ENCODE peak calls at places on chromosomes 12 and 14, in ten cellular contexts. One of them, this sample, is unnamed. For H3K27me3, the result is how much of the 10 kb centered on the place peaks cover.

GRCh38 chr12:15526033-15526432 is 203.7 kb downstream of the PTPRO start:
- DNase-seq in adrenal gland: no peak
- DNase-seq in upper lobe of left lung: no peak
- DNase-seq in neural progenitor cell: no peak
- DNase-seq in dorsolateral prefrontal cortex: no peak
- DNase-seq in transverse colon: no peak
- DNase-seq in gastrocnemius medialis: no peak
- DNase-seq in left ventricle myocardium inferior: no peak
- DNase-seq in HepG2: no peak
- DNase-seq in astrocyte: no peak
- DNase-seq in this sample: no peak

GRCh38 chr14:35044939-35045797 is 904 bp upstream of the FAM177A1 start:
- DNase-seq in adrenal gland: no peak
- DNase-seq in upper lobe of left lung: no peak
- DNase-seq in neural progenitor cell: no peak
- DNase-seq in dorsolateral prefrontal cortex: no peak
- DNase-seq in transverse colon: no peak
- DNase-seq in gastrocnemius medialis: no peak
- DNase-seq in left ventricle myocardium inferior: no peak
- DNase-seq in HepG2: no peak
- DNase-seq in astrocyte: peak
- DNase-seq in this sample: no peak

GRCh38 chr14:75299064-75299463 is 20.4 kb downstream of the FOS start:
- DNase-seq in adrenal gland: peak
- DNase-seq in upper lobe of left lung: no peak
- DNase-seq in neural progenitor cell: no peak
- DNase-seq in dorsolateral prefrontal cortex: no peak
- DNase-seq in transverse colon: peak
- DNase-seq in gastrocnemius medialis: no peak
- DNase-seq in left ventricle myocardium inferior: no peak
- DNase-seq in HepG2: no peak
- DNase-seq in astrocyte: no peak
- DNase-seq in this sample: no peak

GRCh38 chr12:40802656-40803055 is 110.4 kb downstream of the CNTN1 start:
- DNase-seq in adrenal gland: no peak
- DNase-seq in upper lobe of left lung: no peak
- DNase-seq in neural progenitor cell: no peak
- DNase-seq in dorsolateral prefrontal cortex: no peak
- DNase-seq in transverse colon: no peak
- DNase-seq in gastrocnemius medialis: no peak
- DNase-seq in left ventricle myocardium inferior: no peak
- DNase-seq in HepG2: no peak
- DNase-seq in astrocyte: no peak
- DNase-seq in this sample: no peak

GRCh38 chr14:95523818-95524448 is 7.5 kb upstream of the SYNE3 start:
- DNase-seq in adrenal gland: peak
- DNase-seq in upper lobe of left lung: no peak
- DNase-seq in neural progenitor cell: no peak
- DNase-seq in dorsolateral prefrontal cortex: no peak
- DNase-seq in transverse colon: peak
- DNase-seq in gastrocnemius medialis: no peak
- DNase-seq in left ventricle myocardium inferior: no peak
- DNase-seq in HepG2: peak
- DNase-seq in astrocyte: no peak
- DNase-seq in this sample: no peak

GRCh38 chr12:57309420-57309819 is 58.4 kb upstream of the STAC3 start:
- DNase-seq in adrenal gland: no peak
- DNase-seq in upper lobe of left lung: no peak
- DNase-seq in neural progenitor cell: no peak
- DNase-seq in dorsolateral prefrontal cortex: no peak
- DNase-seq in transverse colon: no peak
- DNase-seq in gastrocnemius medialis: no peak
- DNase-seq in left ventricle myocardium inferior: no peak
- DNase-seq in HepG2: no peak
- DNase-seq in astrocyte: peak
- DNase-seq in this sample: no peak

GRCh38 chr12:66541446-66541845 is 137.4 kb downstream of the GRIP1 start:
- DNase-seq in adrenal gland: no peak
- DNase-seq in upper lobe of left lung: no peak
- DNase-seq in neural progenitor cell: no peak
- DNase-seq in dorsolateral prefrontal cortex: no peak
- DNase-seq in transverse colon: no peak
- DNase-seq in gastrocnemius medialis: no peak
- DNase-seq in left ventricle myocardium inferior: no peak
- DNase-seq in HepG2: no peak
- DNase-seq in astrocyte: no peak
- DNase-seq in this sample: no peak

GRCh38 chr12:69897744-69898143 is 72.7 kb downstream of the MYRFL start:
- DNase-seq in adrenal gland: no peak
- DNase-seq in upper lobe of left lung: no peak
- DNase-seq in neural progenitor cell: no peak
- DNase-seq in dorsolateral prefrontal cortex: peak
- DNase-seq in transverse colon: no peak
- DNase-seq in gastrocnemius medialis: peak
- DNase-seq in left ventricle myocardium inferior: peak
- DNase-seq in HepG2: no peak
- DNase-seq in astrocyte: peak
- DNase-seq in this sample: peak

DNA sequence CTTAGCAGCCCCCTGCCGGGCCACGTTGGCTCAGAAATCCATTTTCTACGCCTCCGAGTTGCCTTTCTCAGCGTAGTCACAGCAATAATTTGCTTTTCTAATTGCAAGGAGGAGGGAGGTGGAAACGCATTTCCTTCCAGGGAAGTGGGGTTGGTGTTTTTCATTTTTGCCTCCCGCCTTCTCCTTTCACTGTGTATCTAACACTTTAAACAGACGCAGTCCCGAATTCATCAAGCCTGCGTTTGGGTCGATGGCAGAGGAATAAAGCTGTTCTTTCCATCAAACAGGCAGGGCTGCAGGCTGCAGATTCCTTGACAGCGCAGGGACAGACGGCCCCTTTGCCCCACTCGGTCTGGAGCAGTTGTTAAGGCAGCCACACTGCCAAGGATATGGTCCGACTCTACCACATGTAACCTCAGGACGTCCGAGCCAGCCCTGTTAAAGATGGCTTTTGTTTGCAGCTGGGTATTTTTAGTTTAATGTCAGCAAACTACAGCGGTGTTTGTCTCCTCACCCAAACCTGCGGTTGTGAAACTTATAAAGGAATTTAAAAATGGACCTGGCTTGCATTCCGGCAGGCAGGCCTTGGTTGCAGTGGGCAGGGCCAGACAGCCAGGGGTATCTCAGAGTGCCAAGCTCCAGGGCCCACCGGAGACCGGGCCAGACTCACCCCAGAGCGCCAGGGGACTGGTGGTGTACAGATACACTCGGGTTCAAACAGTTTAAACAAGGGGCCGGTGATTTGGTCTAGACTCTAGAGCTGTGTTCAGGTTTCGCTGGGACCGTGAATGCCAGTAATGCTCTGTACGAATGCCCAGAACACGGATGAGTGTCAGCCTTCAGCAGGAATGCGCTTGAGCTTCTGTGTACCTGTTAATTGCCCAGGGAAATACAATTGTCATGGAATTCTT is 2.2 kb downstream of the CHST11 start:
- DNase-seq in adrenal gland: peak
- DNase-seq in upper lobe of left lung: peak
- DNase-seq in neural progenitor cell: peak
- DNase-seq in dorsolateral prefrontal cortex: no peak
- DNase-seq in transverse colon: peak
- DNase-seq in gastrocnemius medialis: no peak
- DNase-seq in left ventricle myocardium inferior: peak
- DNase-seq in HepG2: no peak
- DNase-seq in astrocyte: peak
- DNase-seq in this sample: peak
- TF ChIP-seq CTCF in adrenal gland: no peak
- TF ChIP-seq CTCF in upper lobe of left lung: no peak
- TF ChIP-seq CTCF in neural progenitor cell: no peak
- TF ChIP-seq CTCF in dorsolateral prefrontal cortex: no peak
- TF ChIP-seq CTCF in transverse colon: no peak
- TF ChIP-seq CTCF in gastrocnemius medialis: no peak
- TF ChIP-seq CTCF in left ventricle myocardium inferior: no peak
- TF ChIP-seq CTCF in HepG2: no peak
- TF ChIP-seq CTCF in astrocyte: no peak
- TF ChIP-seq CTCF in this sample: peak

GRCh38 chr12:131826064-131826928 is 1.9 kb upstream of the MMP17 start:
- DNase-seq in adrenal gland: no peak
- DNase-seq in upper lobe of left lung: no peak
- DNase-seq in neural progenitor cell: no peak
- DNase-seq in dorsolateral prefrontal cortex: no peak
- DNase-seq in transverse colon: no peak
- DNase-seq in gastrocnemius medialis: no peak
- DNase-seq in left ventricle myocardium inferior: no peak
- DNase-seq in HepG2: no peak
- DNase-seq in astrocyte: no peak
- DNase-seq in this sample: no peak

GRCh38 chr12:131829351-131829794 is 1.2 kb downstream of the MMP17 start:
- DNase-seq in adrenal gland: no peak
- DNase-seq in upper lobe of left lung: peak
- DNase-seq in neural progenitor cell: peak
- DNase-seq in dorsolateral prefrontal cortex: no peak
- DNase-seq in transverse colon: no peak
- DNase-seq in gastrocnemius medialis: no peak
- DNase-seq in left ventricle myocardium inferior: no peak
- DNase-seq in HepG2: no peak
- DNase-seq in astrocyte: no peak
- DNase-seq in this sample: peak

GRCh38 chr12:131829795-131830334 is 1.7 kb downstream of the MMP17 start:
- DNase-seq in adrenal gland: no peak
- DNase-seq in upper lobe of left lung: peak
- DNase-seq in neural progenitor cell: peak
- DNase-seq in dorsolateral prefrontal cortex: no peak
- DNase-seq in transverse colon: no peak
- DNase-seq in gastrocnemius medialis: no peak
- DNase-seq in left ventricle myocardium inferior: no peak
- DNase-seq in HepG2: no peak
- DNase-seq in astrocyte: no peak
- DNase-seq in this sample: peak

GRCh38 chr12:131828671-131829350 is 618 bp downstream of the MMP17 start:
- DNase-seq in adrenal gland: no peak
- DNase-seq in upper lobe of left lung: peak
- DNase-seq in neural progenitor cell: peak
- DNase-seq in dorsolateral prefrontal cortex: no peak
- DNase-seq in transverse colon: no peak
- DNase-seq in gastrocnemius medialis: no peak
- DNase-seq in left ventricle myocardium inferior: no peak
- DNase-seq in HepG2: no peak
- DNase-seq in astrocyte: no peak
- DNase-seq in this sample: peak

GRCh38 chr12:131827961-131828534 is at the start of gene MMP17:
- DNase-seq in adrenal gland: no peak
- DNase-seq in upper lobe of left lung: peak
- DNase-seq in neural progenitor cell: peak
- DNase-seq in dorsolateral prefrontal cortex: peak
- DNase-seq in transverse colon: peak
- DNase-seq in gastrocnemius medialis: no peak
- DNase-seq in left ventricle myocardium inferior: peak
- DNase-seq in HepG2: no peak
- DNase-seq in astrocyte: peak
- DNase-seq in this sample: peak
- H3K27me3 ChIP-seq in adrenal gland: under half
- H3K27me3 ChIP-seq in upper lobe of left lung: under half
- H3K27me3 ChIP-seq in neural progenitor cell: half or more
- H3K27me3 ChIP-seq in dorsolateral prefrontal cortex: under half
- H3K27me3 ChIP-seq in transverse colon: half or more
- H3K27me3 ChIP-seq in gastrocnemius medialis: under half
- H3K27me3 ChIP-seq in left ventricle myocardium inferior: half or more
- H3K27me3 ChIP-seq in HepG2: half or more
- H3K27me3 ChIP-seq in astrocyte: under half
- H3K27me3 ChIP-seq in this sample: under half

GRCh38 chr14:100641274-100641860 is 54.1 kb upstream of the BEGAIN start:
- DNase-seq in adrenal gland: no peak
- DNase-seq in upper lobe of left lung: no peak
- DNase-seq in neural progenitor cell: no peak
- DNase-seq in dorsolateral prefrontal cortex: no peak
- DNase-seq in transverse colon: peak
- DNase-seq in gastrocnemius medialis: no peak
- DNase-seq in left ventricle myocardium inferior: no peak
- DNase-seq in HepG2: no peak
- DNase-seq in astrocyte: no peak
- DNase-seq in this sample: peak

GRCh38 chr14:100644383-100644782 is 57.2 kb upstream of the BEGAIN start:
- DNase-seq in adrenal gland: no peak
- DNase-seq in upper lobe of left lung: no peak
- DNase-seq in neural progenitor cell: no peak
- DNase-seq in dorsolateral prefrontal cortex: no peak
- DNase-seq in transverse colon: no peak
- DNase-seq in gastrocnemius medialis: no peak
- DNase-seq in left ventricle myocardium inferior: no peak
- DNase-seq in HepG2: no peak
- DNase-seq in astrocyte: no peak
- DNase-seq in this sample: no peak

GRCh38 chr14:100638211-100638855 is 51.1 kb upstream of the BEGAIN start:
- DNase-seq in adrenal gland: no peak
- DNase-seq in upper lobe of left lung: no peak
- DNase-seq in neural progenitor cell: no peak
- DNase-seq in dorsolateral prefrontal cortex: no peak
- DNase-seq in transverse colon: no peak
- DNase-seq in gastrocnemius medialis: no peak
- DNase-seq in left ventricle myocardium inferior: no peak
- DNase-seq in HepG2: no peak
- DNase-seq in astrocyte: no peak
- DNase-seq in this sample: no peak

GRCh38 chr14:100639280-100639679 is 52.1 kb upstream of the BEGAIN start:
- DNase-seq in adrenal gland: no peak
- DNase-seq in upper lobe of left lung: no peak
- DNase-seq in neural progenitor cell: no peak
- DNase-seq in dorsolateral prefrontal cortex: no peak
- DNase-seq in transverse colon: no peak
- DNase-seq in gastrocnemius medialis: no peak
- DNase-seq in left ventricle myocardium inferior: no peak
- DNase-seq in HepG2: no peak
- DNase-seq in astrocyte: no peak
- DNase-seq in this sample: no peak

GRCh38 chr14:100640481-100641273 is 53.5 kb upstream of the BEGAIN start:
- DNase-seq in adrenal gland: no peak
- DNase-seq in upper lobe of left lung: no peak
- DNase-seq in neural progenitor cell: no peak
- DNase-seq in dorsolateral prefrontal cortex: no peak
- DNase-seq in transverse colon: peak
- DNase-seq in gastrocnemius medialis: no peak
- DNase-seq in left ventricle myocardium inferior: no peak
- DNase-seq in HepG2: no peak
- DNase-seq in astrocyte: peak
- DNase-seq in this sample: no peak
- TF ChIP-seq CTCF in adrenal gland: no peak
- TF ChIP-seq CTCF in upper lobe of left lung: no peak
- TF ChIP-seq CTCF in neural progenitor cell: no peak
- TF ChIP-seq CTCF in dorsolateral prefrontal cortex: no peak
- TF ChIP-seq CTCF in transverse colon: no peak
- TF ChIP-seq CTCF in gastrocnemius medialis: no peak
- TF ChIP-seq CTCF in left ventricle myocardium inferior: no peak
- TF ChIP-seq CTCF in HepG2: no peak
- TF ChIP-seq CTCF in astrocyte: no peak
- TF ChIP-seq CTCF in this sample: no peak

GRCh38 chr14:54310852-54311230 is 86.0 kb upstream of the CDKN3 start:
- DNase-seq in adrenal gland: no peak
- DNase-seq in upper lobe of left lung: no peak
- DNase-seq in neural progenitor cell: no peak
- DNase-seq in dorsolateral prefrontal cortex: no peak
- DNase-seq in transverse colon: no peak
- DNase-seq in gastrocnemius medialis: no peak
- DNase-seq in left ventricle myocardium inferior: no peak
- DNase-seq in HepG2: no peak
- DNase-seq in astrocyte: no peak
- DNase-seq in this sample: no peak

GRCh38 chr14:54312166-54312801 is 84.5 kb upstream of the CDKN3 start:
- DNase-seq in adrenal gland: no peak
- DNase-seq in upper lobe of left lung: no peak
- DNase-seq in neural progenitor cell: no peak
- DNase-seq in dorsolateral prefrontal cortex: no peak
- DNase-seq in transverse colon: no peak
- DNase-seq in gastrocnemius medialis: no peak
- DNase-seq in left ventricle myocardium inferior: no peak
- DNase-seq in HepG2: no peak
- DNase-seq in astrocyte: peak
- DNase-seq in this sample: no peak

GRCh38 chr14:54306806-54307205 is 90.0 kb upstream of the CDKN3 start:
- DNase-seq in adrenal gland: no peak
- DNase-seq in upper lobe of left lung: no peak
- DNase-seq in neural progenitor cell: no peak
- DNase-seq in dorsolateral prefrontal cortex: no peak
- DNase-seq in transverse colon: no peak
- DNase-seq in gastrocnemius medialis: no peak
- DNase-seq in left ventricle myocardium inferior: no peak
- DNase-seq in HepG2: no peak
- DNase-seq in astrocyte: no peak
- DNase-seq in this sample: no peak

GRCh38 chr14:54309615-54310014 is 87.2 kb upstream of the CDKN3 start:
- DNase-seq in adrenal gland: no peak
- DNase-seq in upper lobe of left lung: no peak
- DNase-seq in neural progenitor cell: no peak
- DNase-seq in dorsolateral prefrontal cortex: no peak
- DNase-seq in transverse colon: no peak
- DNase-seq in gastrocnemius medialis: no peak
- DNase-seq in left ventricle myocardium inferior: no peak
- DNase-seq in HepG2: no peak
- DNase-seq in astrocyte: no peak
- DNase-seq in this sample: no peak

DNA sequence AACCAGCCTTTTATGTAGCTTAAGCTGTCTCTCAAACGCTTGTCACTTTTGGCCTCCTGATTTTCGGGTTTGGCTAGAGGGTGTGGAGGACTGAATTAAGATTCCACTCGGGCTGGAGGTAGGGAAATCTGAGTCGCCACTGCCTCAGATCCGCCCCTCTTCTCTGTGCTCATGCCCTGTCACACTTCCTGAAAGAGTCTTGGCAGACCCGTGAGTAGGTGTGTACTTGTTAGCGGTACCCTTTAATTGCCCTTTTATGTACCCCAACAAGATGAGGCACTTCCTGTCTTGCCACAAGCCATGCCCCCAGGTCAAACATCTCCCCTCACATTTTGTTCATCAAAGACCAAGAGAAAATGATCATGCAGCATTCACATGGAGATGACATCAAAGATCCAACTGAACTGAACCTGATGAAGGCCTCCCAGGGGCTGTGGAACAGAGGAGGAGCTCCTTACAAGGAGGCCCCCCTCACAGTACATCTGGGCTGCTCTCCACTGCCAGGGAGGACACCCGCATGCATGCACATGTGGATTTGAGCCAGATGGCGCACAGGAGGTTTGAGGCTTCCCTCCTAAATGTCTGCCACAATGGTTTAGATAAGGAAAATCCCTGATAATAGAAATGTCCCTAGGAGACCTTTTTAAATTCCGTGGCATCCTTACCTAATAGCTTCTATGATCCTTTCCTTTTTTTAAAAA is 86.5 kb upstream of the CDKN3 start:
- DNase-seq in adrenal gland: no peak
- DNase-seq in upper lobe of left lung: no peak
- DNase-seq in neural progenitor cell: no peak
- DNase-seq in dorsolateral prefrontal cortex: no peak
- DNase-seq in transverse colon: no peak
- DNase-seq in gastrocnemius medialis: no peak
- DNase-seq in left ventricle myocardium inferior: no peak
- DNase-seq in HepG2: no peak
- DNase-seq in astrocyte: no peak
- DNase-seq in this sample: no peak
- H3K27me3 ChIP-seq in adrenal gland: under half
- H3K27me3 ChIP-seq in upper lobe of left lung: under half
- H3K27me3 ChIP-seq in neural progenitor cell: under half
- H3K27me3 ChIP-seq in dorsolateral prefrontal cortex: under half
- H3K27me3 ChIP-seq in transverse colon: under half
- H3K27me3 ChIP-seq in gastrocnemius medialis: under half
- H3K27me3 ChIP-seq in left ventricle myocardium inferior: under half
- H3K27me3 ChIP-seq in HepG2: under half
- H3K27me3 ChIP-seq in astrocyte: under half
- H3K27me3 ChIP-seq in this sample: under half